ENCODE peak calls at places on chromosomes 7 and 10, in five cellular contexts. Q is progenitor cell of endocrine pancreas; L is NAMALWA; D is mucosa of descending colon; S is effector CD4-positive, alpha-beta T cell. P is an unnamed sample.

GRCh38 chr10:122206471-122207065 is 64.5 kb upstream of the BTBD16 start:
- DNase-seq in Q (no peak), D (no peak), L (no peak), S (no peak), P (no peak)

GRCh38 chr7:158416283-158416933 is 171.2 kb downstream of the PTPRN2 start:
- DNase-seq in S (no peak), Q (no peak), L (no peak), D (no peak), P (no peak)

GRCh38 chr7:2970907-2971306 is 72.8 kb downstream of the CARD11 start:
- DNase-seq in S (no peak), D (no peak), L (no peak), Q (no peak), P (no peak)

GRCh38 chr10:69866688-69867461 is 65.2 kb downstream of the COL13A1 start:
- DNase-seq in L (no peak), Q (no peak), S (no peak), D (peak; percentile 83), P (peak; percentile 85)

GRCh38 chr10:52779541-52780390 is 7.2 kb upstream of the MBL2 start:
- DNase-seq in L (peak; percentile 71), Q (peak; percentile 85), D (no peak), S (no peak), P (peak; percentile 81)

GRCh38 chr10:111137587-111137986 is 60.8 kb downstream of the ADRA2A start:
- DNase-seq in Q (no peak), L (no peak), S (no peak), D (no peak), P (no peak)

GRCh38 chr7:156056548-156056947 is 244.3 kb upstream of the SHH start:
- DNase-seq in Q (no peak), S (no peak), L (no peak), D (no peak), P (no peak)

GRCh38 chr10:130171196-130171595 is 35.0 kb downstream of the GLRX3 start:
- DNase-seq in S (no peak), Q (no peak), L (no peak), D (no peak), P (no peak)

GRCh38 chr10:130337696-130338587 is 201.8 kb downstream of the GLRX3 start:
- DNase-seq in S (no peak), L (no peak), D (no peak), Q (no peak), P (no peak)

GRCh38 chr7:117472335-117472734 is 7.5 kb upstream of the CFTR start:
- DNase-seq in Q (no peak), S (no peak), L (no peak), D (no peak), P (no peak)

GRCh38 chr7:5217851-5218331 is 27.9 kb downstream of the WIPI2 start:
- DNase-seq in D (peak; percentile 36), L (no peak), S (no peak), Q (no peak), P (no peak)

GRCh38 chr7:142319970-142320369 is 62.1 kb upstream of the PRSS58 start:
- DNase-seq in L (peak; percentile 44), D (no peak), Q (no peak), S (peak; percentile 27), P (no peak)

GRCh38 chr7:114943953-114944741 is 22.3 kb downstream of the MDFIC start:
- DNase-seq in D (no peak), L (no peak), Q (no peak), S (no peak), P (no peak)

GRCh38 chr7:12291870-12292269 is 80.8 kb downstream of the TMEM106B start:
- DNase-seq in L (peak; percentile 43), Q (no peak), D (no peak), S (no peak), P (no peak)

GRCh38 chr10:76432274-76433012 is 1001.0 kb downstream of the LRMDA start:
- DNase-seq in D (no peak), S (no peak), L (no peak), Q (no peak), P (no peak)

GRCh38 chr7:77894574-77895091 is 96.1 kb downstream of the PHTF2 start:
- DNase-seq in D (no peak), S (no peak), Q (no peak), L (no peak), P (no peak)

GRCh38 chr10:24446739-24447138 is 237.8 kb downstream of the KIAA1217 start:
- DNase-seq in Q (no peak), L (no peak), S (no peak), D (no peak), P (no peak)

GRCh38 chr10:12797471-12798262 is 203.8 kb downstream of the CCDC3 start:
- DNase-seq in D (no peak), Q (no peak), S (no peak), L (no peak), P (no peak)

GRCh38 chr10:34292675-34293074 is 522.4 kb downstream of the PARD3 start:
- DNase-seq in L (no peak), Q (no peak), S (no peak), D (no peak), P (no peak)